ENCODE peak calls at places on chromosome 10, in nine cellular contexts. F, X, A, Y, Q, N, I, Z and R are unnamed samples.

GRCh38 chr10:76936182-76936581 is 701.4 kb downstream of the KCNMA1 start:
- DNase-seq in Y (no peak), X (no peak), N (no peak), A (no peak), I (no peak), F (no peak), Z (no peak), Q (no peak), R (no peak)

GRCh38 chr10:71460615-71461014 is 63.9 kb downstream of the CDH23 start:
- DNase-seq in N (no peak), F (no peak), Z (no peak), X (no peak), Y (no peak), I (no peak), Q (no peak), A (no peak), R (no peak)

GRCh38 chr10:100009793-100010676 is at the start of gene DNMBP:
- DNase-seq in Q (no peak), I (peak), N (peak), X (peak), Y (peak), F (peak), A (peak), Z (peak), R (peak)

GRCh38 chr10:75034131-75034512 is 77.3 kb upstream of the SAMD8 start:
- DNase-seq in N (no peak), A (no peak), X (no peak), Z (no peak), Q (no peak), Y (no peak), I (peak), F (no peak), R (no peak)

GRCh38 chr10:104548090-104548489 is 93.0 kb upstream of the SORCS3 start:
- DNase-seq in Y (no peak), Q (no peak), I (no peak), N (no peak), Z (no peak), A (no peak), F (peak), X (no peak), R (no peak)

GRCh38 chr10:74825371-74826141 is 844 bp upstream of the KAT6B start:
- DNase-seq in F (no peak), X (no peak), Q (no peak), Y (no peak), A (no peak), I (no peak), Z (no peak), N (no peak), R (peak)

GRCh38 chr10:75400769-75401568 is 595 bp downstream of the ZNF503 start:
- DNase-seq in F (peak), I (peak), N (peak), Y (peak), Z (peak), Q (no peak), X (peak), A (no peak), R (peak)

GRCh38 chr10:129662386-129662785 is 195.3 kb downstream of the MGMT start:
- DNase-seq in F (no peak), X (no peak), A (peak), N (no peak), Y (no peak), Q (no peak), I (no peak), Z (no peak), R (no peak)

GRCh38 chr10:84499846-84500245 is 171.5 kb downstream of the CCSER2 start:
- DNase-seq in X (no peak), Q (no peak), A (no peak), Y (no peak), F (no peak), I (no peak), N (no peak), Z (no peak), R (no peak)

GRCh38 chr10:102309236-102309635 is 63.9 kb downstream of the GBF1 start:
- DNase-seq in Q (no peak), Z (no peak), F (no peak), I (no peak), N (no peak), X (no peak), A (no peak), Y (no peak), R (no peak)

GRCh38 chr10:70132098-70133029 is at the start of gene AIFM2:
- DNase-seq in X (peak), Q (no peak), Z (peak), Y (peak), N (peak), A (peak), I (peak), F (peak), R (peak)

GRCh38 chr10:79488303-79488702 is 24.0 kb upstream of the EIF5AL1 start:
- DNase-seq in Z (peak), Q (no peak), X (no peak), Y (no peak), A (peak), F (peak), I (peak), N (no peak), R (peak)

GRCh38 chr10:129380279-129380678 is 86.8 kb upstream of the MGMT start:
- DNase-seq in Y (no peak), I (no peak), F (no peak), N (no peak), A (no peak), X (no peak), Z (no peak), Q (no peak), R (no peak)

GRCh38 chr10:22552888-22553378 is 161.4 kb downstream of the PIP4K2A start:
- DNase-seq in A (no peak), X (no peak), I (no peak), Y (no peak), N (no peak), Z (peak), F (no peak), Q (no peak), R (no peak)

GRCh38 chr10:63261496-63261895 is 128.4 kb downstream of the NRBF2 start:
- DNase-seq in A (no peak), Z (no peak), Y (no peak), X (no peak), I (no peak), Q (no peak), F (no peak), N (no peak), R (no peak)

GRCh38 chr10:78435484-78436222 is 402.0 kb downstream of the RPS24 start:
- DNase-seq in F (no peak), Y (no peak), X (no peak), I (no peak), Q (no peak), N (no peak), A (no peak), Z (no peak), R (no peak)

GRCh38 chr10:97584798-97585438 is 729 bp downstream of the HOGA1 start:
- DNase-seq in N (no peak), X (no peak), F (no peak), Q (no peak), Z (peak), A (no peak), I (no peak), Y (peak), R (no peak)

GRCh38 chr10:132612571-132613504 is 75.3 kb downstream of the INPP5A start:
- DNase-seq in Y (no peak), N (peak), Q (no peak), A (peak), F (no peak), I (peak), X (no peak), Z (no peak), R (no peak)

GRCh38 chr10:95815133-95815532 is 59.2 kb downstream of the ENTPD1 start:
- DNase-seq in A (no peak), Y (no peak), X (no peak), Q (no peak), I (no peak), F (no peak), N (no peak), Z (no peak), R (no peak)

GRCh38 chr10:71228875-71229720 is 16.7 kb downstream of the UNC5B start:
- DNase-seq in A (no peak), Q (no peak), Z (no peak), X (peak), N (peak), Y (no peak), I (no peak), F (no peak), R (no peak)

GRCh38 chr10:21888959-21889358 is 114.6 kb downstream of the DNAJC1 start:
- DNase-seq in Z (no peak), Q (no peak), X (no peak), I (no peak), Y (no peak), A (no peak), F (no peak), N (no peak), R (no peak)

GRCh38 chr10:72321248-72322029 is 33.3 kb downstream of the DNAJB12 start:
- DNase-seq in I (no peak), N (no peak), Z (no peak), X (no peak), Q (no peak), Y (no peak), F (no peak), A (no peak), R (no peak)

GRCh38 chr10:69089638-69090599 is 2.0 kb downstream of the SRGN start:
- DNase-seq in Z (no peak), F (no peak), Q (no peak), X (no peak), A (no peak), Y (no peak), N (no peak), I (no peak), R (peak)

GRCh38 chr10:122213766-122214165 is 57.3 kb upstream of the BTBD16 start:
- DNase-seq in N (no peak), F (no peak), X (no peak), Y (no peak), I (no peak), Z (no peak), A (no peak), Q (no peak), R (no peak)

GRCh38 chr10:31399631-31400030 is 80.6 kb downstream of the ZEB1 start:
- DNase-seq in F (peak), Z (peak), Y (no peak), A (no peak), N (no peak), Q (no peak), I (no peak), X (no peak), R (no peak)

GRCh38 chr10:93236378-93237040 is 162.8 kb downstream of the CYP26A1 start:
- DNase-seq in N (no peak), F (no peak), Z (no peak), I (no peak), Y (no peak), A (no peak), Q (no peak), X (no peak), R (no peak)

GRCh38 chr10:132606536-132607316 is 69.1 kb downstream of the INPP5A start:
- DNase-seq in Q (no peak), A (peak), N (peak), Z (peak), F (no peak), X (no peak), Y (peak), I (peak), R (peak)

GRCh38 chr10:124184208-124184820 is 90.9 kb upstream of the CHST15 start:
- DNase-seq in A (no peak), Q (no peak), Y (no peak), I (no peak), X (no peak), Z (no peak), N (no peak), F (no peak), R (no peak)

GRCh38 chr10:77162697-77163096 is 474.9 kb downstream of the KCNMA1 start:
- DNase-seq in A (no peak), N (no peak), I (no peak), Z (no peak), X (no peak), Y (no peak), Q (no peak), F (peak), R (no peak)

GRCh38 chr10:130715686-130716670 is 579.8 kb downstream of the GLRX3 start:
- DNase-seq in Z (no peak), A (no peak), Q (no peak), I (no peak), X (no peak), N (no peak), F (no peak), Y (no peak), R (no peak)

GRCh38 chr10:130714700-130715467 is 578.7 kb downstream of the GLRX3 start:
- DNase-seq in Z (no peak), Q (no peak), Y (no peak), A (no peak), X (no peak), F (no peak), N (no peak), I (no peak), R (no peak)

GRCh38 chr10:130719447-130719752 is 583.2 kb downstream of the GLRX3 start:
- DNase-seq in Z (no peak), Y (no peak), X (no peak), A (no peak), I (no peak), N (no peak), F (no peak), Q (no peak), R (no peak)

GRCh38 chr10:130720235-130720634 is 584.0 kb downstream of the GLRX3 start:
- DNase-seq in F (no peak), Y (no peak), Z (no peak), I (no peak), Q (no peak), X (no peak), N (no peak), A (no peak), R (no peak)

DNA sequence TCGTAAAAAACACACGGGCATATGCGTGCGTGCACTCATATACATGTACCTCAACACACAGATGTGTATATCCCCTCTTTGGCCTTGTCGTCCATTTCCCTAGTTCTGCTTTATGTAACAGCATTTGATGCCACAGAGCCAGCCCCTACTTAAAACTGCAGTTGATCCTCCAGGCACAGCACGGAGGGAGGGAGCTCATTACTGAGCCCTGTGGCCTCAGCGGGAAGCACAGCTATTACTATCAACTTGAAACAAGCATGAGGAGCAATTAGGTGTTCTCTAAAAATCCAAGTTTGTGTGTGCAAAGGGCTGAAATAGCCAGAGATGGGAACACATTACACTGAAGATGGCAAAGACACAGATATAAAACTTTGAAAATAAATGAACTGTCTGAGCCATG is 580.9 kb downstream of the GLRX3 start:
- DNase-seq in N (no peak), I (no peak), F (no peak), Z (no peak), X (no peak), Q (no peak), Y (no peak), A (no peak), R (no peak)
- TF ChIP-seq CTCF in N (no peak), I (no peak), F (no peak), Z (no peak), X (no peak), Q (no peak), Y (no peak), A (no peak), R (no peak)

DNA sequence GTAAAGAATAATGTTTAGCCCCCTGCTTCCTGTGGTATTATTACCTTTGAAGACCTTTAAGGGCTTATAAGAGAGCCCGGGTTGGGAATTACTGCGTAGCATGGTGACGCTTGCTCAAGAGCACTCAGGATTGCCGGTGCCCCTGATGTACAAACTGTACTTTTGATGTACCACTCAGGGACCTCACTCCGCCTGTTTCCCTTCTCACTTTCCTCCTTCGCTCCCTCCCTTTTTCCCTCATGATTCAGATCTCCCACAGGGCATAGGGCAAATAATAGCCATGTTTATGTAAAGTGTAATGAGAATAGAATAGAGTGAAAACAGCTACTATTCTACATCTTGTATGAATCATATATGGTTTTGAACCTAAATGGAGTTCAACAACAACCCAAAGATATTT is 77.8 kb upstream of the PDCD4 start:
- DNase-seq in Q (no peak), N (no peak), A (no peak), I (no peak), Z (no peak), X (no peak), F (no peak), Y (no peak), R (no peak)
- H3K27ac ChIP-seq in Q (no peak), N (no peak), A (no peak), I (no peak), Z (no peak), X (no peak), F (no peak), Y (no peak), R (no peak)

DNA sequence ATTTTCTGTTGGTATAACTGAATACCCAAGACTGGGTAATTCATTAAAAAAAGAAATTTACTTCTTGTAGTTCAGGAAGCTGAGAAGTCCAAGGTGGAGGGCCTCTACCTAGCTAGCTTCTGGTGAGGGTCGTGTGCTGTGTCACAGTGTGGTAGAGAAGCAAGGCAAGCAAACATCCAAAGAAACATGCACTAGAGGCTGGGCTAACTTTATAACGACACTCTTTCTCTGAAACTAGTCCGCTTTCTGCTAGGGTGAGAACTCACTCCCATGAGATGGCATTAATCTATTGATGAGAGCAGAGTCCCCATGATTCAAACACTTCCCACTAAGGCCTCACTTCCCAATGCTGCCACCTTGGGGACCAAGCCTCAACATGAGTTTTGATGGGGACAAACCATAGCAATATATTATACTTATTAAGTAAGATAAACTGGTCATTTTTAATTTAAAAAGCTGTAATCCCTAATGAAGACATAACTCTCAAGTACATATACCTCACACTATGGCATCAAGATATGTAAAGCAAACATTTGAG is 50.8 kb downstream of the PHYHIPL start:
- DNase-seq in Y (no peak), F (no peak), A (no peak), Z (no peak), N (no peak), X (no peak), I (no peak), Q (no peak), R (no peak)
- TF ChIP-seq CTCF in Y (no peak), F (no peak), A (no peak), Z (no peak), N (no peak), X (no peak), I (no peak), Q (no peak), R (no peak)

DNA sequence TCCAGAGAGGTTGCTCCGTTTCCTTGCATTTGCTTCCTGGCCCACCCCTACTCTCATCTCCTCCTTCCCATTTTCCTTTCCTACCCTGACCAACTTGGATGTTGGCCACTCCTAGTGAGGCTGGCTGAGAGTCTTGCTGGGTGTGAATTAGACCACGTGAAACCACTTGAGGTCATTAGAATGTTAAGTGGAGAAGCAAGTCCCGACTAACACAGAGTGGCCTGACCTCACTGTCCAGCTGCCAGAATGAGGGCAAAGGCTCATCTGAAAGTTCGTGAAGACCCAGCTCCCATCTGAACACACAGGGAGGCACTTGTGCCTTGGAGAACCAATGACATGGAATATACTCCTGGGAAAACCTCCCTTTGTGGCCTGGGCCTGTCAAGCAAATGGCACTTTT is 80.8 kb downstream of the WDR11 start:
- DNase-seq in Z (no peak), N (no peak), F (no peak), I (no peak), Y (no peak), X (no peak), Q (no peak), A (no peak), R (no peak)
- H3K27ac ChIP-seq in Z (no peak), N (no peak), F (no peak), I (no peak), Y (no peak), X (no peak), Q (no peak), A (no peak), R (no peak)

DNA sequence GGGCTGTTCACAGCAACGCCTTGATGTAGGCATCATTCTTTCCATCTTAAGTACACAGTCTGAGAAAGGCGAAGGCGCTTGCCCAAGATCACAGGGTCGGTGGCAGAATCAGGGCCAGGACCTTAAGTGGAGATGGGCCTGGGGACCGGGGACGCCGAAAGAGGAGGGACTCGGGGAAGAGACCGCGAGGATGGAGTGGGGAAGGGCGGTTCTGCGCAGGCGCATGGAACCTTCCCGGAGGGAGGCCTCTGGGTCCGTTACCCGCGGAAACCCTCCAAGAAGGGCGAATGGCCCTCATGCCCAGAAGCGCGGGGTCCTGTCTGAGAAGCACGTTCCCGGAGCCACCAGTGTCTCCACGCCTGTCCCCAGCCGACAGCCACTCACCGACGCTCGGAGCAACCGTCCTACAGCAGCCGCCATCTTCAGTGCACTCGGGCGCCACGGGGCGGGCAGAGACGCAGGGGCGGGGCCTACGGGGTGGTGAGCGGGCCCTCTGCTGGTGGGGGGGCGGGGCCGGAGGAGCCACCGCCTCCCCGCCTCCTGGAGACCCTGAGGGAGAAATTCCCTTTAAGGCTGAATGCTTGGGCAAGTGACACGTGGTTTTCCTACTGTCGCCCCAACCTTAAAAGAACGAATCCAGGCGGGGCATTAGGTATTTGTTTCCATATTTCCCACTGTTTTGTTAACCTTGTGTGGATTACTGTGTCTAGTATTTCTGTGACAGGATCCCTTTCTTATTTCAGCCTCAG is at the start of gene PRDX3:
- DNase-seq in A (peak), Z (peak), N (peak), Y (peak), I (peak), F (peak), Q (peak), X (peak), R (peak)
- TF ChIP-seq CTCF in A (no peak), Z (peak), N (peak), Y (peak), I (no peak), F (no peak), Q (no peak), X (peak), R (peak)